ENCODE peak calls at places on chromosomes 1 and 21, in four cellular contexts. One of them, this sample, is unnamed.

GRCh38 chr21:22556829-22557228 is 1558.6 kb downstream of the NCAM2 start:
- DNase-seq in GM12878: no peak
- DNase-seq in H1: no peak
- DNase-seq in K562: no peak
- DNase-seq in this sample: no peak

GRCh38 chr21:32981096-32981495 is 44.6 kb upstream of the OLIG2 start:
- DNase-seq in K562: no peak
- DNase-seq in H1: no peak
- DNase-seq in GM12878: no peak
- DNase-seq in this sample: no peak

GRCh38 chr1:52268372-52268771 is 97.6 kb downstream of the CC2D1B start:
- DNase-seq in H1: peak; percentile 7
- DNase-seq in K562: no peak
- DNase-seq in GM12878: no peak
- DNase-seq in this sample: no peak

GRCh38 chr1:168065511-168065910 is 71.2 kb downstream of the GPR161 start:
- DNase-seq in K562: no peak
- DNase-seq in GM12878: no peak
- DNase-seq in H1: no peak
- DNase-seq in this sample: no peak

GRCh38 chr1:155473422-155473821 is 89.2 kb downstream of the ASH1L start:
- DNase-seq in H1: no peak
- DNase-seq in K562: no peak
- DNase-seq in GM12878: no peak
- DNase-seq in this sample: no peak

GRCh38 chr1:163056832-163057231 is 12.3 kb upstream of the RGS4 start:
- DNase-seq in H1: no peak
- DNase-seq in K562: no peak
- DNase-seq in GM12878: no peak
- DNase-seq in this sample: no peak

GRCh38 chr1:171983584-171983983 is 142.3 kb downstream of the DNM3 start:
- DNase-seq in H1: no peak
- DNase-seq in GM12878: no peak
- DNase-seq in K562: no peak
- DNase-seq in this sample: no peak

GRCh38 chr1:173205146-173206051 is 1.7 kb downstream of the TNFSF4 start:
- DNase-seq in H1: no peak
- DNase-seq in GM12878: no peak
- DNase-seq in K562: no peak
- DNase-seq in this sample: peak; percentile 88

GRCh38 chr1:241688940-241689368 is 36.9 kb downstream of the WDR64 start:
- DNase-seq in GM12878: no peak
- DNase-seq in K562: no peak
- DNase-seq in H1: no peak
- DNase-seq in this sample: no peak

GRCh38 chr1:186722711-186723309 is 42.6 kb upstream of the PTGS2 start:
- DNase-seq in H1: no peak
- DNase-seq in K562: peak; percentile 61
- DNase-seq in GM12878: no peak
- DNase-seq in this sample: peak; percentile 37

GRCh38 chr1:21308847-21309652 is 18.8 kb upstream of the ECE1 start:
- DNase-seq in K562: no peak
- DNase-seq in H1: no peak
- DNase-seq in GM12878: no peak
- DNase-seq in this sample: no peak

GRCh38 chr1:85225624-85226380 is 25.0 kb upstream of the SYDE2 start:
- DNase-seq in K562: peak; percentile 22
- DNase-seq in H1: no peak
- DNase-seq in GM12878: no peak
- DNase-seq in this sample: no peak

GRCh38 chr1:23601104-23601967 is 42.0 kb upstream of the ID3 start:
- DNase-seq in GM12878: no peak
- DNase-seq in H1: no peak
- DNase-seq in K562: no peak
- DNase-seq in this sample: no peak

GRCh38 chr1:177306019-177306415 is 135.3 kb downstream of the BRINP2 start:
- DNase-seq in GM12878: no peak
- DNase-seq in H1: no peak
- DNase-seq in K562: no peak
- DNase-seq in this sample: no peak

GRCh38 chr1:89815611-89816010 is 5.2 kb upstream of the LRRC8D start:
- DNase-seq in H1: no peak
- DNase-seq in GM12878: peak; percentile 50
- DNase-seq in K562: no peak
- DNase-seq in this sample: no peak

GRCh38 chr1:168498159-168498609 is 45.6 kb downstream of the XCL2 start:
- DNase-seq in GM12878: no peak
- DNase-seq in H1: no peak
- DNase-seq in K562: no peak
- DNase-seq in this sample: no peak

GRCh38 chr1:96416690-96417444 is 304.7 kb upstream of the PTBP2 start:
- DNase-seq in K562: no peak
- DNase-seq in GM12878: peak; percentile 13
- DNase-seq in H1: no peak
- DNase-seq in this sample: no peak

GRCh38 chr1:85692730-85693314 is 15.4 kb downstream of the ZNHIT6 start:
- DNase-seq in H1: no peak
- DNase-seq in K562: no peak
- DNase-seq in GM12878: no peak
- DNase-seq in this sample: peak; percentile 37

GRCh38 chr1:97980530-97980929 is 59.7 kb upstream of the DPYD start:
- DNase-seq in K562: no peak
- DNase-seq in H1: no peak
- DNase-seq in GM12878: no peak
- DNase-seq in this sample: no peak

GRCh38 chr21:43585924-43586411 is 73.3 kb downstream of the HSF2BP start:
- DNase-seq in GM12878: no peak
- DNase-seq in H1: no peak
- DNase-seq in K562: no peak
- DNase-seq in this sample: peak; percentile 99

GRCh38 chr1:219159946-219160645 is 13.6 kb upstream of the LYPLAL1 start:
- DNase-seq in H1: no peak
- DNase-seq in K562: no peak
- DNase-seq in GM12878: no peak
- DNase-seq in this sample: no peak

GRCh38 chr1:174764186-174764585 is 235.6 kb upstream of the CACYBP start:
- DNase-seq in K562: no peak
- DNase-seq in H1: no peak
- DNase-seq in GM12878: no peak
- DNase-seq in this sample: no peak

GRCh38 chr1:212683357-212683722 is 16.3 kb downstream of the BATF3 start:
- DNase-seq in K562: no peak
- DNase-seq in H1: no peak
- DNase-seq in GM12878: peak; percentile 81
- DNase-seq in this sample: no peak

GRCh38 chr1:16900771-16901170 is 5.0 kb downstream of the RNU1-2 start:
- DNase-seq in H1: no peak
- DNase-seq in K562: no peak
- DNase-seq in GM12878: no peak
- DNase-seq in this sample: no peak
- TF ChIP-seq POLR2A in H1: no peak
- TF ChIP-seq POLR2A in K562: no peak
- TF ChIP-seq POLR2A in GM12878: no peak
- TF ChIP-seq POLR2A in this sample: no peak

GRCh38 chr1:1164701-1165451 is 8.8 kb upstream of the TTLL10 start:
- DNase-seq in H1: no peak
- DNase-seq in GM12878: no peak
- DNase-seq in K562: no peak
- DNase-seq in this sample: peak; percentile 50
- TF ChIP-seq ATF2 in H1: no peak
- TF ChIP-seq ATF2 in GM12878: no peak
- TF ChIP-seq ATF2 in K562: no peak
- TF ChIP-seq ATF2 in this sample: no peak

DNA sequence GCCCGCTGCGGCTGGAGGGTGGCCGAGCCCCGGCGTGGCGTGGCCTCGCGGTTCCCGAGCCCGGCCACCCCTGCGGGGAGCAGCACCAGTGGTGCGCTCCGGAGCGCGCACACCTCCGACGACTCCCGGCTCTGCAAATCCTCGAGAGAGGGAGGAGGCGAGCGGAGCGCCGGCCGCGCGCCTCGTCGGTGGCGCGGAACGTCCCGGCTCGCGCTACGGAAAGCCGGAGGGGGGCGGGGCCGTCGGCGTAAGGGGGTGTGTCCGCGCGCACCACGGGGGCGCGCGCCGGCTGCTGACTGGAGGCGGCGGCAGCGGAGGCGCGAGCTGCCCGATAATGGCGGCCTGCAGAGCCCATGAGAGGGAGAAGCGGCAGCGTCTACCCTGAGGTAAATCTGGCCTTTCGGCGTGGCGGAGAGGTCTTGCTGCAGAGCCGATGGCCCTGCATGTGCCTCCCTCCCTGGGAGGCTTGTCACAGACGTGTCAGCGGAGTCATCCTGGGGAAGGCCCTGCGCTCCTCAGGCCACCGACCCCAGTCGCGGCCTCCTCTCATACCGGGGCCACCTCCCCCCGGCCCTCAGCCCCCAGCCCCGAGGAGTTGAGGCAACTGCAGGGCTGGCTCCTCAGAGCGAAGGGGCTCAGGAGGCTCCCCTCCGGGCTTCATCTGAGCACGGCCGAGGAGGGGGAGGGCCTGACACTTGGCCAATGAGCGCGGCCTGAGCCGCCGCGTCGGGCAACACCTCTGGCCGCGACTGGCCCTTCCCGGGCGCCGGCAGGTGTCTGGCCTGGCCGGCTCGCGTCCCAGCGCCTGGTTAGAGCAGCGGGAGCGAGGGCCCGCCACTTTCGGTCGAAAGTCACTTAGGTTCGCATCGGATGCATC is at the start of gene PDIK1L:
- DNase-seq in K562: peak; percentile 90
- DNase-seq in H1: peak; percentile 81
- DNase-seq in GM12878: peak; percentile 73
- DNase-seq in this sample: peak; percentile 84
- TF ChIP-seq POLR2A in K562: peak; percentile 84
- TF ChIP-seq POLR2A in H1: peak; percentile 83
- TF ChIP-seq POLR2A in GM12878: peak; percentile 88
- TF ChIP-seq POLR2A in this sample: peak; percentile 76

GRCh38 chr1:55259906-55260608 is 44.9 kb upstream of the USP24 start:
- DNase-seq in GM12878: peak; percentile 39
- DNase-seq in K562: no peak
- DNase-seq in H1: no peak
- DNase-seq in this sample: no peak

GRCh38 chr1:55252942-55253589 is 37.9 kb upstream of the USP24 start:
- DNase-seq in GM12878: no peak
- DNase-seq in K562: no peak
- DNase-seq in H1: no peak
- DNase-seq in this sample: no peak

GRCh38 chr1:55262822-55263221 is 47.7 kb upstream of the USP24 start:
- DNase-seq in GM12878: no peak
- DNase-seq in K562: no peak
- DNase-seq in H1: no peak
- DNase-seq in this sample: no peak

GRCh38 chr1:55255901-55256300 is 40.7 kb upstream of the USP24 start:
- DNase-seq in GM12878: no peak
- DNase-seq in H1: no peak
- DNase-seq in K562: no peak
- DNase-seq in this sample: no peak

GRCh38 chr1:55257958-55258357 is 42.8 kb upstream of the USP24 start:
- DNase-seq in H1: no peak
- DNase-seq in GM12878: peak; percentile 45
- DNase-seq in K562: no peak
- DNase-seq in this sample: no peak
- TF ChIP-seq ATF2 in H1: no peak
- TF ChIP-seq ATF2 in GM12878: no peak
- TF ChIP-seq ATF2 in K562: no peak
- TF ChIP-seq ATF2 in this sample: no peak

GRCh38 chr1:192811594-192812239 is 2.9 kb downstream of the RGS2 start:
- DNase-seq in H1: no peak
- DNase-seq in GM12878: no peak
- DNase-seq in K562: no peak
- DNase-seq in this sample: no peak
- TF ChIP-seq POLR2A in H1: no peak
- TF ChIP-seq POLR2A in GM12878: no peak
- TF ChIP-seq POLR2A in K562: no peak
- TF ChIP-seq POLR2A in this sample: no peak

DNA sequence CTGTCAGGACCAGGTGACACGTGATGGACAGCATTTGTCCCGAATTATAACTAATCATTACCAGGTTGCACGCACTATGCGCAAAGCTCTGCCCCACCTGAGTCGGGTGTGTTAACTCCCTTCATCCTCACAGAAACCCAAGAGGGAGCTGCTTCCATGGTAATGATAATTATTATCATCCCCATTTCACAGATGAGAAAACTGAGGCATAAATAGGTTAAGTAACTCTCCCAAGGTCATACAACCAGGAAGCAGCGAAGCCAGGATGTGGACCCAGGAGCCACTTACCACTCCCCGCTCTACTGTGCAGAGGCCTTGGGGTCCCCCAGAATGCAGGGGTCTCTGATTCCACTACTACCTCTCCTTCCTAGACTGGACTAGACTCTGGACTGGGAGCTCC is 76.7 kb upstream of the TARDBP start:
- DNase-seq in GM12878: no peak
- DNase-seq in K562: no peak
- DNase-seq in H1: no peak
- DNase-seq in this sample: no peak
- TF ChIP-seq ATF2 in GM12878: no peak
- TF ChIP-seq ATF2 in K562: no peak
- TF ChIP-seq ATF2 in H1: no peak
- TF ChIP-seq ATF2 in this sample: no peak

DNA sequence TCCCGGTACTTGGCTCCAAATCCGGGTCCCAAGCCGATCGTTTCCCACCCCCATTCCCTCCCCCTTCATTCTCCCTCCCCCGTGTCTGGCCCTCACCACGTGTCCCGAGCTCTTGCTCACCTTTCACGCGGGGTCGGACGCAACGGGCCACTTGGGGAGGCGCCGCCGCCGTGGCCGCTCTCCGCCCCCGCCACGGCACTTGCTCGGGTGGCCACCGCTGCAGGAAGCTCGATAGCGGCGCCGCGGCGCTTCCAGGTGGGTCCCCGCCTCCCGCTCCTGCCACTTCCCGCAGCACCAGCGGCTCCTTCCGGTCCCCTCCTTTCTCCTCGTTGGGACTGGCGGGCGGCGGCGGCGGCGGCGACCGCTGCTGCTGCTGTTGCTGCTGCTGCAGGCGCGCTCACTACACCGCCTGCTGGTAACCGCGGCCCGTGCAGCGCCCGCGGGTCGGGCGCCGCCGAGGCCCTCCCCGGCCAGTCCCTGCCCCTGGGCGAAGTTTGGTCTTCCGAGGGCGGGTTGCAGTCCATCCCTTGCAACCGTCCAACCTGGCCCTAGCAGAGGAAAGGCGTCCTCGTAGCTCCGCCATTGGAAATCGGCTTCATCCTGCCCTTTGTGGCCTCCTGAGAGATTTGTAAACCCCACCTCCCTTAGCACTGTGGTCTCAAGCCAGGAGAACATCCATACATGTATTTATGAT is 831 bp upstream of the ZZZ3 start:
- DNase-seq in GM12878: peak; percentile 45
- DNase-seq in K562: peak; percentile 90
- DNase-seq in H1: peak; percentile 75
- DNase-seq in this sample: peak; percentile 85
- TF ChIP-seq POLR2A in GM12878: peak; percentile 89
- TF ChIP-seq POLR2A in K562: peak; percentile 83
- TF ChIP-seq POLR2A in H1: peak; percentile 47
- TF ChIP-seq POLR2A in this sample: peak; percentile 78

GRCh38 chr1:115717541-115717940 is 51.0 kb downstream of the CASQ2 start:
- DNase-seq in H1: no peak
- DNase-seq in K562: peak; percentile 29
- DNase-seq in GM12878: no peak
- DNase-seq in this sample: peak; percentile 57
- TF ChIP-seq ATF2 in H1: no peak
- TF ChIP-seq ATF2 in K562: no peak
- TF ChIP-seq ATF2 in GM12878: no peak
- TF ChIP-seq ATF2 in this sample: no peak

GRCh38 chr1:45508295-45509151 is 8.4 kb downstream of the MMACHC start:
- DNase-seq in GM12878: no peak
- DNase-seq in H1: no peak
- DNase-seq in K562: peak; percentile 47
- DNase-seq in this sample: peak; percentile 77
- TF ChIP-seq POLR2A in GM12878: peak; percentile 66
- TF ChIP-seq POLR2A in H1: no peak
- TF ChIP-seq POLR2A in K562: peak; percentile 68
- TF ChIP-seq POLR2A in this sample: peak; percentile 41